ENCODE peak calls at places on chromosomes 13 and 19, in six cellular contexts. One of them, this sample, is unnamed.

GRCh38 chr13:33787051-33787591 is 30.8 kb upstream of the RFC3 start:
- DNase-seq in putamen: no peak
- DNase-seq in GM18507: no peak
- DNase-seq in activated CD8-positive, alpha-beta memory T cell treated with anti-CD3 and anti-CD28 coated beads for 24 hours: no peak
- DNase-seq in foreskin fibroblast: peak
- DNase-seq in Daoy: peak
- DNase-seq in this sample: no peak

GRCh38 chr19:336067-336614 is 8.5 kb downstream of the MIER2 start:
- DNase-seq in putamen: no peak
- DNase-seq in GM18507: no peak
- DNase-seq in activated CD8-positive, alpha-beta memory T cell treated with anti-CD3 and anti-CD28 coated beads for 24 hours: no peak
- DNase-seq in foreskin fibroblast: no peak
- DNase-seq in Daoy: no peak
- DNase-seq in this sample: peak

GRCh38 chr13:97435794-97436193 is 1.8 kb downstream of the RAP2A start:
- DNase-seq in putamen: no peak
- DNase-seq in GM18507: no peak
- DNase-seq in activated CD8-positive, alpha-beta memory T cell treated with anti-CD3 and anti-CD28 coated beads for 24 hours: no peak
- DNase-seq in foreskin fibroblast: peak
- DNase-seq in Daoy: no peak
- DNase-seq in this sample: no peak

GRCh38 chr13:47426126-47426849 is 529.4 kb upstream of the HTR2A start:
- DNase-seq in putamen: no peak
- DNase-seq in GM18507: no peak
- DNase-seq in activated CD8-positive, alpha-beta memory T cell treated with anti-CD3 and anti-CD28 coated beads for 24 hours: no peak
- DNase-seq in foreskin fibroblast: peak
- DNase-seq in Daoy: peak
- DNase-seq in this sample: no peak

GRCh38 chr13:109700176-109700575 is 86.2 kb downstream of the IRS2 start:
- DNase-seq in putamen: peak
- DNase-seq in GM18507: no peak
- DNase-seq in activated CD8-positive, alpha-beta memory T cell treated with anti-CD3 and anti-CD28 coated beads for 24 hours: no peak
- DNase-seq in foreskin fibroblast: peak
- DNase-seq in Daoy: peak
- DNase-seq in this sample: peak

GRCh38 chr19:5507056-5507624 is 51.9 kb downstream of the ZNRF4 start:
- DNase-seq in putamen: no peak
- DNase-seq in GM18507: no peak
- DNase-seq in activated CD8-positive, alpha-beta memory T cell treated with anti-CD3 and anti-CD28 coated beads for 24 hours: no peak
- DNase-seq in foreskin fibroblast: no peak
- DNase-seq in Daoy: no peak
- DNase-seq in this sample: no peak

GRCh38 chr13:77584111-77584510 is 48.6 kb downstream of the SCEL start:
- DNase-seq in putamen: peak
- DNase-seq in GM18507: no peak
- DNase-seq in activated CD8-positive, alpha-beta memory T cell treated with anti-CD3 and anti-CD28 coated beads for 24 hours: no peak
- DNase-seq in foreskin fibroblast: no peak
- DNase-seq in Daoy: peak
- DNase-seq in this sample: no peak

GRCh38 chr13:65417953-65418352 is 1812.2 kb downstream of the PCDH9 start:
- DNase-seq in putamen: no peak
- DNase-seq in GM18507: no peak
- DNase-seq in activated CD8-positive, alpha-beta memory T cell treated with anti-CD3 and anti-CD28 coated beads for 24 hours: no peak
- DNase-seq in foreskin fibroblast: no peak
- DNase-seq in Daoy: no peak
- DNase-seq in this sample: no peak

GRCh38 chr19:13597625-13598024 is 91.3 kb upstream of the CACNA1A start:
- DNase-seq in putamen: peak
- DNase-seq in GM18507: peak
- DNase-seq in activated CD8-positive, alpha-beta memory T cell treated with anti-CD3 and anti-CD28 coated beads for 24 hours: peak
- DNase-seq in foreskin fibroblast: peak
- DNase-seq in Daoy: peak
- DNase-seq in this sample: peak

GRCh38 chr19:48495391-48495790 is 16.2 kb downstream of the LMTK3 start:
- DNase-seq in putamen: no peak
- DNase-seq in GM18507: no peak
- DNase-seq in activated CD8-positive, alpha-beta memory T cell treated with anti-CD3 and anti-CD28 coated beads for 24 hours: no peak
- DNase-seq in foreskin fibroblast: peak
- DNase-seq in Daoy: no peak
- DNase-seq in this sample: no peak

This sample was measured in K562.